ENCODE peak calls at places on chromosomes 11 and 22, in six cellular contexts. M, R, C, D, B and T are unnamed samples. For H3K36me3, the result is how much of the 10 kb centered on the place peaks cover.

GRCh38 chr22:16601437-16602223 is 9.0 kb upstream of the CCT8L2 start:
- DNase-seq in M (no peak), R (no peak), C (no peak), D (no peak), B (no peak), T (no peak)

GRCh38 chr22:34861787-34862186 is 204.2 kb upstream of the ISX start:
- DNase-seq in M (no peak), R (no peak), C (no peak), D (no peak), B (no peak), T (no peak)

GRCh38 chr11:93744669-93745004 is 3.2 kb downstream of the C11orf54 start:
- DNase-seq in M (no peak), R (no peak), C (no peak), D (no peak), B (no peak), T (no peak)

GRCh38 chr11:48162197-48162886 is 54.3 kb upstream of the OR4B1 start:
- DNase-seq in M (peak), R (no peak), C (no peak), D (no peak), B (no peak), T (no peak)

GRCh38 chr11:33668468-33668825 is 32.2 kb downstream of the C11orf91 start:
- DNase-seq in M (no peak), R (no peak), C (no peak), D (no peak), B (no peak), T (no peak)

GRCh38 chr11:102950622-102951081 is 4.9 kb downstream of the MMP13 start:
- DNase-seq in M (no peak), R (no peak), C (no peak), D (no peak), B (no peak), T (no peak)

GRCh38 chr11:130979386-130979972 is 63.2 kb upstream of the SNX19 start:
- DNase-seq in M (peak), R (no peak), C (no peak), D (peak), B (no peak), T (no peak)

GRCh38 chr11:76629133-76629852 is 41.3 kb downstream of the LRRC32 start:
- DNase-seq in M (peak), R (no peak), C (peak), D (no peak), B (no peak), T (no peak)

GRCh38 chr22:44549701-44550100 is 51.7 kb upstream of the RTL6 start:
- DNase-seq in M (no peak), R (no peak), C (no peak), D (no peak), B (no peak), T (no peak)

GRCh38 chr22:29225422-29226090 is 19.9 kb downstream of the EMID1 start:
- DNase-seq in M (peak), R (no peak), C (peak), D (peak), B (no peak), T (no peak)

GRCh38 chr11:133695376-133695775 is 149.9 kb downstream of the SPATA19 start:
- DNase-seq in M (no peak), R (no peak), C (no peak), D (no peak), B (no peak), T (no peak)

GRCh38 chr11:95095858-95096587 is 6.4 kb downstream of the ENDOD1 start:
- DNase-seq in M (peak), R (no peak), C (no peak), D (no peak), B (no peak), T (no peak)

GRCh38 chr11:96149743-96150555 is 193.0 kb downstream of the MAML2 start:
- DNase-seq in M (no peak), R (no peak), C (no peak), D (no peak), B (no peak), T (no peak)

GRCh38 chr11:65653229-65654225 is 9.2 kb downstream of the RELA start:
- DNase-seq in M (peak), R (no peak), C (peak), D (no peak), B (no peak), T (no peak)

GRCh38 chr22:20624161-20624616 is 116.8 kb downstream of the MED15 start:
- DNase-seq in M (no peak), R (no peak), C (no peak), D (no peak), B (no peak), T (no peak)

GRCh38 chr11:9568854-9569587 is 4.4 kb upstream of the WEE1 start:
- DNase-seq in M (peak), R (no peak), C (peak), D (peak), B (peak), T (peak)

GRCh38 chr11:6568191-6568918 is 35.1 kb downstream of the RRP8 start:
- DNase-seq in M (peak), R (no peak), C (peak), D (no peak), B (peak), T (peak)

GRCh38 chr11:58059011-58059358 is 28.2 kb downstream of the OR6Q1 start:
- DNase-seq in M (peak), R (no peak), C (no peak), D (no peak), B (no peak), T (no peak)

GRCh38 chr11:93957553-93957952 is 63.6 kb upstream of the HEPHL1 start:
- DNase-seq in M (no peak), R (no peak), C (no peak), D (no peak), B (no peak), T (no peak)

GRCh38 chr11:4025248-4025956 is 69.2 kb upstream of the RRM1 start:
- DNase-seq in M (peak), R (no peak), C (no peak), D (peak), B (no peak), T (no peak)

GRCh38 chr22:33850724-33851123 is 69.6 kb downstream of the LARGE1 start:
- DNase-seq in M (no peak), R (peak), C (no peak), D (no peak), B (no peak), T (no peak)

GRCh38 chr22:38455530-38456271 is 702 bp upstream of the KCNJ4 start:
- DNase-seq in M (no peak), R (no peak), C (no peak), D (peak), B (no peak), T (no peak)
- H3K27ac ChIP-seq in M (no peak), R (no peak), C (no peak), D (no peak), B (no peak), T (no peak)

DNA sequence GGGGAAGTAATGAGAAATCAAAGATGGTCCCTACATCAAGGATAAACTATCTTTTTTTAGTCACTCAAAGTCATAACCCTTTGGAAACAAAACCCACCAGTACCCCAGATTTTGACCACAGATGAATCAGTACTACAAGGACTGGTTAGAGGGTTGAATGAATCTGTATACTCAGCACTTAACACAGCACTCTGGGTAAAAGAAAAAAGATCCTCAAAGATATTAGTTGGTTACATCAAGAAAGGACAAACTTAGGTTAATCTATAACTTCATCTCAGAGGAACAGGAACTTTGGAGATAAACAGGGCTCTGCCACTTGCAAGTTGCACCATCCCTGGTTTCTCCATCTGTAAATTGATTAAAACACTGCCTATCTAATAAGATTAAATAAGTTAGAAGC is 18.8 kb downstream of the SC5D start:
- DNase-seq in M (no peak), R (no peak), C (no peak), D (no peak), B (no peak), T (no peak)
- H3K36me3 ChIP-seq in M (under half), R (under half), C (under half), D (under half), B (under half), T (under half)

DNA sequence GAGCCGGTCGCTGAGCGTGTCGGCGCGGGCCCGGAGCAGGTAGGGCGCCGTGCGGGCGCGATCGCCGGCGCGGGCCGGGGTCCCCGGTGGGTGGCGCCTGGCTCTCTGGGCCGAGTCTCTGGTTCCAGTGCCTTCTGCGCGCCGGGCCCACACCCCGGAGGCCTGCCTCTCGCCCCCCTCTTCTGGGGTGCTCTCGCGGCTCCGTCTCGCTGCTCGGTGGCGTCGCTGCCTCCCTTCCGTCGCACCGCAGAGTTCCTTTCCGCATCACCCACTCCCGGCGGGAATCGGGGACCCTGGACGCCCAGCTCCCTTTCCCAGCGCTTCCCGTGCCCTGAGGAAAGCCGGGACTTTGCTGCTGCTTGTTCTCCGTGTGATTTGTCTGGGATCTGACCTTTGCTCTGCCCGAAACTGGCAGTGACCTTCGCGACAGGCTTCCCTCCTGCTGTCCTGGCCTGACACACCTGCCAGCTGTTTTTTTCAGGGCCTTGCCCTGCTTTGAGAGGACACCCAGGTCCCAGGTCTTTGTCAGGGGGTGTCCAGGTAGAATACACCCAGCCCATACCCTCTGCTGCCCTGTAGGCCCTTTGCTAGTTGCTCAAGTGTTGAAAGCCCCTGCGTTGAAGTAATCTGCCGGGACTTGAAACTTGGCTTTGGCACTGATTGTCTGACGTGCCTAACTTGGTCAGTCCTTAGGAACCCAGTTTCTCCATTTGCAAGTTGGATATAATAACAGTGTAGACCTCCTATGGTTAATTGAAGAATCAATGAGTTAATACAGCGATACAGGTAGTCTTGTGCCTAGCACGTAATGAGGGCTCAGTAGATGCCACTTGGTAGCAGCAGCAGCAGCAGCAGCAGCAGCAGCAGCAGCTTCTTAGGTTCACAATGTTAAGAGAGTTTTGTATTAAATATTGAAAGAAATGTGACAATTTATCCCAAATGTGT is 791 bp downstream of the FDX1 start:
- DNase-seq in M (peak), R (no peak), C (peak), D (no peak), B (no peak), T (no peak)
- TF ChIP-seq POLR2AphosphoS5 in M (no peak), R (peak), C (no peak), D (no peak), B (peak), T (no peak)

GRCh38 chr22:37107779-37108621 is 1.5 kb downstream of the TMPRSS6 start:
- DNase-seq in M (no peak), R (no peak), C (no peak), D (no peak), B (no peak), T (no peak)
- H3K27ac ChIP-seq in M (no peak), R (no peak), C (no peak), D (no peak), B (no peak), T (no peak)

GRCh38 chr11:125583496-125583895 is 9.2 kb upstream of the STT3A start:
- DNase-seq in M (no peak), R (no peak), C (no peak), D (no peak), B (no peak), T (no peak)
- H3K36me3 ChIP-seq in M (under half), R (half or more), C (under half), D (half or more), B (under half), T (half or more)

GRCh38 chr22:47836957-47837356 is 1074.5 kb downstream of the TBC1D22A start:
- DNase-seq in M (no peak), R (no peak), C (no peak), D (no peak), B (no peak), T (no peak)

GRCh38 chr22:47839586-47840245 is 1077.3 kb downstream of the TBC1D22A start:
- DNase-seq in M (no peak), R (no peak), C (no peak), D (no peak), B (no peak), T (no peak)

GRCh38 chr22:47837703-47838102 is 1075.3 kb downstream of the TBC1D22A start:
- DNase-seq in M (no peak), R (peak), C (no peak), D (peak), B (no peak), T (peak)

GRCh38 chr22:47841166-47841565 is 1078.7 kb downstream of the TBC1D22A start:
- DNase-seq in M (no peak), R (no peak), C (no peak), D (no peak), B (no peak), T (no peak)

GRCh38 chr22:47835726-47836125 is 1073.3 kb downstream of the TBC1D22A start:
- DNase-seq in M (no peak), R (no peak), C (no peak), D (no peak), B (no peak), T (peak)
- TF ChIP-seq POLR2AphosphoS5 in M (no peak), R (no peak), C (no peak), D (no peak), B (no peak), T (no peak)